ENCODE peak calls at places on chromosomes 5 and 9, in six cellular contexts. F is AG04449, T is bronchial epithelial cell, M is Caco-2, Z is MM.1S, I is neural progenitor cell. P is an unnamed sample.

GRCh38 chr5:147558826-147559225 is 49.0 kb upstream of the DPYSL3 start:
- DNase-seq in F (no peak), T (peak), M (peak), Z (peak), I (peak), P (peak)

GRCh38 chr9:85186218-85186585 is 516.7 kb downstream of the NTRK2 start:
- DNase-seq in F (no peak), T (no peak), M (no peak), Z (no peak), I (no peak), P (no peak)

GRCh38 chr5:126898223-126898622 is 121.3 kb downstream of the LMNB1 start:
- DNase-seq in F (no peak), T (no peak), M (no peak), Z (no peak), I (no peak), P (no peak)

GRCh38 chr5:5787366-5787765 is 364.9 kb downstream of the ICE1 start:
- DNase-seq in F (no peak), T (no peak), M (no peak), Z (no peak), I (no peak), P (no peak)

GRCh38 chr9:113409481-113409880 is 994 bp downstream of the POLE3 start:
- DNase-seq in F (no peak), T (no peak), M (no peak), Z (peak), I (peak), P (no peak)

GRCh38 chr5:50564079-50564478 is 102.4 kb upstream of the PARP8 start:
- DNase-seq in F (no peak), T (no peak), M (no peak), Z (peak), I (no peak), P (no peak)

GRCh38 chr9:71962328-71962727 is 50.9 kb downstream of the C9orf85 start:
- DNase-seq in F (no peak), T (no peak), M (no peak), Z (no peak), I (no peak), P (peak)

GRCh38 chr5:140509898-140510297 is 37.6 kb upstream of the EIF4EBP3 start:
- DNase-seq in F (no peak), T (no peak), M (no peak), Z (no peak), I (no peak), P (no peak)

GRCh38 chr9:130948266-130948665 is 9.2 kb upstream of the FIBCD1 start:
- DNase-seq in F (no peak), T (peak), M (no peak), Z (no peak), I (no peak), P (peak)

GRCh38 chr9:133972041-133972970 is 19.8 kb downstream of the VAV2 start:
- DNase-seq in F (no peak), T (no peak), M (peak), Z (no peak), I (no peak), P (no peak)

GRCh38 chr5:93892481-93892880 is 151.1 kb upstream of the POU5F2 start:
- DNase-seq in F (no peak), T (no peak), M (no peak), Z (no peak), I (no peak), P (no peak)

GRCh38 chr9:126367646-126368419 is 41.2 kb downstream of the MVB12B start:
- DNase-seq in F (no peak), T (peak), M (no peak), Z (no peak), I (no peak), P (peak)

GRCh38 chr9:77131411-77131810 is 45.9 kb upstream of the VPS13A start:
- DNase-seq in F (no peak), T (no peak), M (no peak), Z (no peak), I (no peak), P (no peak)

GRCh38 chr5:169942181-169942580 is 38.1 kb downstream of the INSYN2B start:
- DNase-seq in F (peak), T (no peak), M (no peak), Z (no peak), I (no peak), P (no peak)

GRCh38 chr5:158026248-158027031 is 167.5 kb upstream of the CLINT1 start:
- DNase-seq in F (peak), T (no peak), M (no peak), Z (no peak), I (no peak), P (peak)
- H3K4me3 ChIP-seq in F (no peak), T (no peak), M (no peak), Z (no peak), I (no peak), P (no peak)

GRCh38 chr9:7976167-7976755 is 176.7 kb upstream of the DMAC1 start:
- DNase-seq in F (no peak), T (no peak), M (no peak), Z (peak), I (no peak), P (no peak)
- TF ChIP-seq CTCF in F (no peak), T (no peak), M (no peak), Z (no peak), I (no peak), P (no peak)

DNA sequence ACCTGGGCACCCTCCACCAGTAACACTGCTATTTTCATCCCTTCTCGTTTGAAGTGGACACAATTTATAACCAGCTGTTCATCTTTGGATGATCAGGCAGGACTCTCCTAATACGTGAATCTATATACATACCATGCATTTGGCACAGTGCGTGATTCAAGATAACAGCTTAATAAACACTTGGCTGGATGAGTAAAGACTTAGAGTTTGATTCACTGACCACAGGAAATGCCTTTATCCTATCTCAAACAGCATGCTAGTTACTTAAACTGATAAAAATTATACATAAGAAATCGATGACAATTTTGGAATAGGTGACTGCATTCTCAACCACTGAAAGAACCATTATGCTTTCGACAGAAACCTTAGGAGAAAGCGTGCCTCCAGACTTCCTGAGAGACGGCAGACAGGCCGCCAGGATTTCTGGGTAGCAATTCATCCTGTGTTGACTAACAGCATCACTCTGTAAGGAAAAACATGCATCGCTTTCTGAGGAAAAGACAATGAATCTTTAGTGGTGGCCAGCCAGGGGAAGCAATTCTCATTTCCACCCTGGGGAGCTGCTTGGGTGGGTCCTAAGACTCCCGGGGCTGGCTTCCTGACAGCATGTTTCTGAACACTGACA is 9.7 kb downstream of the MRPL36 start:
- DNase-seq in F (peak), T (peak), M (peak), Z (no peak), I (no peak), P (peak)
- H3K4me3 ChIP-seq in F (peak), T (no peak), M (no peak), Z (no peak), I (no peak), P (no peak)

GRCh38 chr9:127785933-127786772 is at the start of gene CDK9:
- DNase-seq in F (no peak), T (peak), M (peak), Z (peak), I (peak), P (peak)
- TF ChIP-seq CTCF in F (peak), T (no peak), M (no peak), Z (no peak), I (no peak), P (no peak)

GRCh38 chr5:118960557-118960956 is 27.8 kb downstream of the DTWD2 start:
- DNase-seq in F (no peak), T (no peak), M (no peak), Z (no peak), I (no peak), P (no peak)
- H3K4me3 ChIP-seq in F (no peak), T (no peak), M (no peak), Z (no peak), I (no peak), P (no peak)

DNA sequence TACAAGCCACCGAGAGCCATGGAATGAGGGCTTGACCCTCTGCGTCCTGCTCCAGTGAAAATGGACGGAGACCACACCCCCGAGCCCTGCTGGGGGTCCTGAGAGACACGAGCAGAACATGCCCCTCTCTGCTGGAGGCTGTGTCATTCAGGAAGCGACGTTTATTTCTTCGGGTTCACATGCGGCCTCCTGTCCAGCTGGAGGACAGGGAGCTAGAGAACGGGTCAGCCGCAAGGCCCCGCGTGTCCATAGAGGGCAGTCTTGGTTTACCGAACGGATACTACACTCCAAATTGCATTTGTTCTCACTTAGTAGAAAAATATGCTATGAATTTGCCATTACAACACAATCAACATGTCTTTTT is 36.1 kb downstream of the MRPL36 start:
- DNase-seq in F (peak), T (peak), M (peak), Z (no peak), I (peak), P (peak)
- TF ChIP-seq CTCF in F (peak), T (peak), M (peak), Z (peak), I (peak), P (peak)

DNA sequence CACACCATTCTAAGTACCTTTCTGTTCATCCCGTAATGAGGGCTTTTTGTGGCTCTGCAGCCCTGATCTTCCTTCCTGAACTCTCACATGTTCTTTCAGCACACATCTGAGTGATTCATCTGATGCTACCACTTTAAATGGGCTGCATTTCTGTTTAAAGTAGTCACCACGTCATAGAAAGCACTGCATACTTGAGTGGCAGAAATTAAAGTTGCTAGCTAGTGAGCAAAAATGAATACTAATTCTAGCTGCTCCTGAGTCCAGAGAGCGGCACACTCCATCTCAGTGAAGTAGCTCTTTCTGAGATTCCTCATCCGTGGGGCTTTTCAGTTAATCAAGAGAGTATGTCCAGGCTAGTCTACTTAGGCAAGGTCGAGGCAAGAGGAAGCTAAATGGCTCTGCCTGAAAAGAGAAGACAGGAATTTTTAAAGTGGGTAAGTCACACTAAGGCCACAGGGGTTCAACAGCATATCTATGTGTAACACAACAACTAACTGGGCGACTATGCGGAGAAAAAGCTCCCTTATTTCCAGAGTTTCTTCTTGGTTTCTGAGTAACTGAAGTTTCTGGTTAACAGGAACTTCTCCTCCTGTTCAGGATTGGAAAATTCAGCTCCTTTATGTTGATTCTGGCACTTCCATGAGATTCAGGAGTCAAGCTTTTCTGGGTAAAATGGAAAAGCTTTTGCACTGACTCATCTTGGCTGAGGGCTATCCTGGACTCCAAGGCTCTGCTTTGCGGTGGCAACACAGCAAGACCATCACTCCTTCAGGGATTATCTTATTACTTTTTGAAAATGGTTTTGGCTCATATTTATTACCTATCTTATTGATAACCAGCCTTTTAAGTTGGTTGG is 109.5 kb downstream of the TAF11L14 start:
- DNase-seq in F (no peak), T (peak), M (no peak), Z (no peak), I (no peak), P (peak)
- H3K4me3 ChIP-seq in F (peak), T (no peak), M (no peak), Z (no peak), I (no peak), P (peak)

DNA sequence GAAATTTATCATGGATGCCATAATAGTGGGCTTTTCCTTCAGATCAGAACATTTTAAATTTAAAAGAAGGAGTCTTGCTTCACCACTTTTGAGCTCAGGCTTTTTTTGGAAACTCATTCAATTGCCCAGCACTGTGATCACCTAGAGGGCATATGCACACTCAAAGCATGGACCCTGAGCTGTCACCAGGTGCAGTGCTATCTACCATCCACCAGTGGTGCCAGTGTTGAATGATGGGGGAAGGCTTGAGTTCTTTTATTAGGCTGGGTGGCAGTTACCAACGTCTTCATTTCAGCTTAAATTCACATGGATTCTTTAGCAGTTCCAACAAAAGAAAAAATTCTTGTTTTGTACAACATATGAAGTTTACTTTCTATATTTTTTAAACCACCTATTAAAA is 164.1 kb downstream of the CFAP90 start:
- DNase-seq in F (no peak), T (no peak), M (no peak), Z (no peak), I (no peak), P (no peak)
- TF ChIP-seq CTCF in F (no peak), T (no peak), M (no peak), Z (no peak), I (peak), P (no peak)

P was measured in epithelial cell of esophagus.